ENCODE peak calls at places on chromosomes 11 and 22, in four cellular contexts. Q, F, E and P are unnamed samples.

GRCh38 chr11:57249384-57250319 is 12.6 kb upstream of the APLNR start:
- DNase-seq in F (peak; percentile 76), Q (peak; percentile 76), E (peak; percentile 20), P (peak; percentile 62)

GRCh38 chr11:64865286-64866172 is 12.9 kb downstream of the EHD1 start:
- DNase-seq in Q (no peak), F (peak; percentile 92), E (no peak), P (peak; percentile 95)

GRCh38 chr11:14065153-14065552 is 102.6 kb downstream of the SPON1 start:
- DNase-seq in F (peak; percentile 47), E (no peak), Q (no peak), P (peak; percentile 21)

GRCh38 chr22:19977296-19978243 is 36.0 kb upstream of the TXNRD2 start:
- DNase-seq in Q (no peak), E (no peak), F (no peak), P (no peak)

GRCh38 chr11:95450547-95451123 is 219.6 kb upstream of the SESN3 start:
- DNase-seq in F (peak; percentile 80), Q (no peak), E (no peak), P (peak; percentile 72)

GRCh38 chr22:36201630-36202312 is at the start of gene APOL4:
- DNase-seq in Q (no peak), F (peak; percentile 35), E (peak; percentile 40), P (peak; percentile 59)

GRCh38 chr11:14318581-14318981 is 40.4 kb downstream of the RRAS2 start:
- DNase-seq in Q (peak; percentile 58), F (peak; percentile 47), E (no peak), P (peak; percentile 21)

GRCh38 chr22:39470462-39471335 is 13.9 kb downstream of the MGAT3 start:
- DNase-seq in E (no peak), F (no peak), Q (no peak), P (no peak)

GRCh38 chr22:17368727-17369552 is at the start of gene CECR2:
- DNase-seq in Q (peak; percentile 85), F (no peak), E (no peak), P (no peak)

GRCh38 chr11:86202013-86202336 is 42.6 kb upstream of the EED start:
- DNase-seq in E (no peak), F (no peak), Q (no peak), P (no peak)

GRCh38 chr11:54558407-54558806 is 45.4 kb downstream of the OR4C46 start:
- DNase-seq in Q (peak; percentile 1), F (no peak), E (no peak), P (no peak)

GRCh38 chr11:134509381-134510068 is 97.5 kb upstream of the B3GAT1 start:
- DNase-seq in F (no peak), E (no peak), Q (no peak), P (no peak)

DNA sequence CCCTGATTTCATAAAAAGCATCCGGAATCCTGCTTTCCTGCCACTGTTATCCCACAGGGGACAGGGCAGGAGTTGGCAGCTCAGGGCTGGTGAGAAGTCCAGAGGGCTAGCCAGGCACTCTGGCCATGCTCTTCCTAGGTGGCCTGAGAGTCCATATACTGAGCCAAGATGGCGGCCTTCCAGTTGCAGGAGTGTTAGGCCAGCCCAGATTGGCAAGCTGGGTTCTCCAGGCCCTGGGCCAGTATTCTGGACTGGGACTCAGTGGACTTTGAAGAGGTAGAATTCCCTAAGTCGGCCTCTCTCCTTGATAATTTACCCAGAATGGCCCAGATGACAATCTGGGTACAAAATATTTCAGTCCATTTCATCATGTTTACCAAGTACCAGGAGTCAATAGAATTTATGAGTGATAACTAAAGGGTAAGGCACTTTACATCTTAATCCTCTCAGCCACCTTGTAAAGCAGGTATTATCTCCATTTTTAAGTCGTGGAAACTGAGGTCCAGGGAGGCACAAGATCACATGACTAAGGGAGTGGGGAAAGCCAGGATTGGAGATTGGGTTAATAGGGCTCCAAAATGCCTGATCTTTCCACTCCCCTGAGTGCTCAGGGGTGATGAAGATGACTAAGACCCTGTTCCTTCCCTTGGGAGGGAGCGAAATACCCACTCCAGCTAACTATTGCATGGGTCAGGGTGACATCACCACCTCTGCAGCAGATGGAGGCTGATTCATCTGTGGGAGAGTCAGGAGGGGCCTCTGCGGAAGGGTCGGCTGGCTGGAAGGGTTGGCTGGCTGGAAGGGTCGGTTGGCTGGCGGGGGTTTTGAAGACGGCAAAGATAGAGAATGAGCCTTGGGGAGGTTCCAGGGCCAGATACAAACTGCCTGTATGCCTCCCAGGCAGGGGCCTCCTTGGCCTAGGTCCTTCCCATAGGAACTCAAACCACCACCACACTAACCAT is 1.2 kb upstream of the MICALL1 start:
- DNase-seq in Q (peak; percentile 40), F (peak; percentile 99), E (peak; percentile 85), P (peak; percentile 100)
- H3K4me3 ChIP-seq in Q (peak overlapping the region; percentile 62), F (peak overlapping the region; percentile 91), E (peak overlapping the region; percentile 41), P (peak overlapping the region; percentile 36)

GRCh38 chr11:20669833-20670684 is 673 bp downstream of the NELL1 start:
- DNase-seq in Q (peak; percentile 41), F (no peak), E (no peak), P (no peak)
- H3K4me3 ChIP-seq in Q (peak overlapping the region; percentile 77), F (no peak overlapping the region), E (no peak overlapping the region), P (no peak overlapping the region)

GRCh38 chr11:60952742-60953170 is 780 bp upstream of the SLC15A3 start:
- DNase-seq in F (no peak), E (no peak), Q (no peak), P (no peak)
- H3K4me3 ChIP-seq in F (peak overlapping the region; percentile 75), E (no peak overlapping the region), Q (peak overlapping the region; percentile 68), P (no peak overlapping the region)

DNA sequence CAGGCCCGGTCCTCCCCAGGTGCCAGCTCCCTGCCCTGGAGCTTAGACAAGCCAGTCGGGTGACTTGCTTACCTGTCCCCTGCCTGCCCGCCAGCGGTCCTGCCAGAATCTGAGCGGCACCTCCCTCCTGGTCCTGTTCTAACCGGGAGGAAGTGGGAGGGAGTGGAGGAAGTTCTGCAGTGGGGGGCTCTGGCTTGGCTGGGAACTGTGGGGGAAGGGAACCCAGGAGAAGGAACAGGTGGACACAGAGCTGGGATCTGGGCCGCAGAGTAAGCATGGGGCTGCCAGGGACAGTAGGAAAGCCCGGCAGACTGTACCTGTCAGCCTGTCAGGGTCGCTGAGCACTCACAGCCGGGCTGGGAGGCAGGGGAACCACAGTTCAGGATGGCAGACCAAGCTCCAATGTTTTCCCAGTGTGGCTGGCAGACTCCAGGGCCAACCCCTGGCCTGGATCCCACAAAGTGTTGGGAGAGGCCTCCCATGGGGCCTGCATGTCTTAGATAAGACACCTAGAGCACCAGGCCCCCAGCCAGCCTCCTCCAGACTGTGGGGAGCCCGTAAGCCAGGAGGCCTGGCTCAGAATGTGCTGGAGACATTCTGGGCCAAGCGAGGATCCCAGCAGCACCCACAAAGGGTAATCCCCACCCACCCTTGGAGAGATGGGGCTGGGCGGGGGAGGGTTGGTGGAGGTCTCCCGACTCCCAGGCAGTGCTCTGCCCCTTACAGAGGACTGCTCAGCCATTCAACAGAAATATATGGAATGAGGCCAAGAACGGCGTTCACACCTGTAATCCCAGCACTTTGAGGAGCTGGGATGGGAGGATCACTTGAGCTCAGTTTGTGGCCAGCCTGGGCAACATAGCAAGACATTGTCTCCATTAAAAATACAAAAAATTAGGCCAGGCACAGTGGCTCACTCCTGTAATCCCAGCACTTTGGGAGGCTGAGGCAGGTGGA is 2.3 kb downstream of the CYB5R3 start:
- DNase-seq in Q (no peak), F (peak; percentile 67), E (no peak), P (no peak)
- H3K4me3 ChIP-seq in Q (no peak overlapping the region), F (peak overlapping the region; percentile 32), E (peak overlapping the region; percentile 3), P (no peak overlapping the region)

GRCh38 chr22:28884754-28885375 is 1.5 kb downstream of the ZNRF3 start:
- DNase-seq in F (no peak), E (no peak), Q (peak; percentile 17), P (no peak)

GRCh38 chr22:28883917-28884753 is 763 bp downstream of the ZNRF3 start:
- DNase-seq in F (peak; percentile 77), E (no peak), Q (peak; percentile 83), P (no peak)

GRCh38 chr22:28883657-28883916 is 215 bp downstream of the ZNRF3 start:
- DNase-seq in F (no peak), Q (no peak), E (no peak), P (no peak)

GRCh38 chr22:28887725-28888459 is 4.5 kb downstream of the ZNRF3 start:
- DNase-seq in F (no peak), E (no peak), Q (no peak), P (no peak)

GRCh38 chr22:28885939-28886338 is 2.6 kb downstream of the ZNRF3 start:
- DNase-seq in F (no peak), Q (no peak), E (no peak), P (no peak)
- H3K4me3 ChIP-seq in F (no peak overlapping the region), Q (peak overlapping the region; percentile 92), E (no peak overlapping the region), P (no peak overlapping the region)

GRCh38 chr11:116788534-116788933 is 711 bp upstream of the ZPR1 start:
- DNase-seq in Q (no peak), E (no peak), F (no peak), P (no peak)
- H3K4me3 ChIP-seq in Q (peak overlapping the region; percentile 74), E (peak overlapping the region; percentile 85), F (peak overlapping the region; percentile 97), P (peak overlapping the region; percentile 79)

DNA sequence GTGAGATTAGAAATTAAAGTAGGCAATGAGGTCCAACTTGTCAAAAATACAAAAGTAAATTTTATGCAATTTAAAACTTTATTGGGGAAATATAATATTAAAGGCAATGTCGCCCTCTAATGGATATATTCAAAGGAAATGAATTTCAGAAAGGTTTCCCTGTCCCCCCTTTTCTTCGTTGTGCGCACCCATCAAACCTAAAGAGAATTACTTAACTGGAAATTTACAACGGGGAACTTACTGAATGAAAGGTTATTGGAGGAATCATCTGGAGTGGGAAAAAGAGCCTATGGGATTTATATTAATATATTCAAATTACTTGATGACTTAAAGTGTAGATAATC is 1.7 kb upstream of the ABTB2 start:
- DNase-seq in Q (no peak), F (no peak), E (no peak), P (no peak)
- H3K4me3 ChIP-seq in Q (peak overlapping the region; percentile 82), F (peak overlapping the region; percentile 73), E (no peak overlapping the region), P (no peak overlapping the region)

DNA sequence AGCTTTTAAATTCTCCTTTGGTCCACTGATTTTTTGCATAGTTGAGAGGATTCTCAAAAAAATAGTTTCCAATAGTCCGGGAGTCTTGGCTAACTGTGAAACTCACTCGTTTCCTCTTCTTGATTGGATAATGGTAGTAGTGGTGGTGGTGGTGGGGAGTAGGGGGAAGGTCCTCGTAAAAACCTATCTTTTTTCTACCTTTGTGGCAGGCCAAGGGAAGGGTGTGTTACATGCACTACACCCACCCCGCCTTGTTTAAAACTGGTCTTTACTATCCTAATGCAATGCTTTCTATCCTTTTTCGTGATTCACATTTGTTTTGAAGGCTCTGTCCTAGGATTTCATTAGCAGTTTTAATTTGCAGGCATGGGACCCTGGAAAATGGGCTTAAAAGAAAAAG is 4.8 kb downstream of the TEAD1 start:
- DNase-seq in E (no peak), F (no peak), Q (no peak), P (no peak)
- H3K4me3 ChIP-seq in E (peak overlapping the region; percentile 83), F (peak overlapping the region; percentile 91), Q (peak overlapping the region; percentile 48), P (peak overlapping the region; percentile 87)

GRCh38 chr22:22198751-22199150 is 45.8 kb upstream of the VPREB1 start:
- DNase-seq in E (no peak), F (no peak), Q (no peak), P (no peak)
- H3K4me3 ChIP-seq in E (no peak overlapping the region), F (no peak overlapping the region), Q (no peak overlapping the region), P (no peak overlapping the region)